ENCODE peak calls at places on chromosomes 13 and 19, in ten cellular contexts. S is NCI-H1092 treated with DMSO at 0.1 percent for 48 hours; M is stimulated activated naive CD8-positive, alpha-beta T cell treated with anti-CD3 and anti-CD28 coated beads, Interleukin-15, amount 100 ng/mL, for 72 hours; E is stimulated activated CD8-positive, alpha-beta memory T cell treated with anti-CD3 and anti-CD28 coated beads, Interleukin-7, amount 100 ng/mL, for 1 hour; D is naive thymus-derived CD4-positive, alpha-beta T cell; X is thyroid gland; Q is IMR-90; L is NCI-H2081; T is psoas muscle; O is lower lobe of right lung. K is an unnamed sample.

GRCh38 chr19:2309734-2310362 is 1.9 kb upstream of the LINGO3 start:
- DNase-seq in S (peak), M (no peak), E (no peak), D (no peak), X (peak), Q (peak), L (no peak), T (no peak), O (no peak), K (no peak)

GRCh38 chr19:7627166-7627565 is 2.2 kb downstream of the XAB2 start:
- DNase-seq in S (no peak), M (no peak), E (no peak), D (no peak), X (no peak), Q (no peak), L (no peak), T (no peak), O (no peak), K (no peak)

GRCh38 chr19:44260695-44261446 is 1.2 kb downstream of the ZNF233 start:
- DNase-seq in S (no peak), M (no peak), E (no peak), D (no peak), X (no peak), Q (no peak), L (no peak), T (no peak), O (no peak), K (no peak)

GRCh38 chr13:62280590-62280989 is 864.9 kb upstream of the PCDH20 start:
- DNase-seq in S (no peak), M (no peak), E (no peak), D (no peak), X (no peak), Q (no peak), L (no peak), T (no peak), O (no peak), K (no peak)

GRCh38 chr19:31064486-31064885 is 284.8 kb downstream of the TSHZ3 start:
- DNase-seq in S (no peak), M (no peak), E (no peak), D (no peak), X (peak), Q (no peak), L (no peak), T (no peak), O (no peak), K (no peak)

GRCh38 chr13:106499905-106500304 is 35.6 kb downstream of the EFNB2 start:
- DNase-seq in S (no peak), M (no peak), E (no peak), D (no peak), X (no peak), Q (peak), L (no peak), T (no peak), O (no peak), K (no peak)

GRCh38 chr13:50334944-50335343 is 319.7 kb downstream of the KCNRG start:
- DNase-seq in S (no peak), M (no peak), E (no peak), D (no peak), X (no peak), Q (peak), L (no peak), T (no peak), O (no peak), K (no peak)

GRCh38 chr13:30726192-30726591 is 9.2 kb upstream of the ALOX5AP start:
- DNase-seq in S (no peak), M (no peak), E (no peak), D (no peak), X (no peak), Q (no peak), L (no peak), T (no peak), O (no peak), K (no peak)

GRCh38 chr19:51439021-51439465 is 19.2 kb downstream of the SIGLEC8 start:
- DNase-seq in S (no peak), M (peak), E (no peak), D (peak), X (no peak), Q (no peak), L (no peak), T (no peak), O (no peak), K (no peak)

GRCh38 chr13:21674271-21675009 is 3.6 kb downstream of the FGF9 start:
- DNase-seq in S (peak), M (peak), E (no peak), D (peak), X (peak), Q (no peak), L (peak), T (peak), O (no peak), K (no peak)

GRCh38 chr19:48683349-48683748 is 10.5 kb upstream of the NTN5 start:
- DNase-seq in S (peak), M (no peak), E (no peak), D (no peak), X (peak), Q (peak), L (no peak), T (peak), O (peak), K (no peak)

GRCh38 chr19:42546831-42547500 is 18.7 kb upstream of the CEACAM1 start:
- DNase-seq in S (no peak), M (no peak), E (no peak), D (no peak), X (no peak), Q (no peak), L (no peak), T (no peak), O (no peak), K (no peak)

GRCh38 chr13:97004096-97004876 is 10.0 kb upstream of the OXGR1 start:
- DNase-seq in S (no peak), M (no peak), E (no peak), D (no peak), X (no peak), Q (peak), L (no peak), T (no peak), O (no peak), K (no peak)

GRCh38 chr19:57406516-57407123 is 4.3 kb upstream of the ZNF17 start:
- DNase-seq in S (peak), M (peak), E (peak), D (peak), X (peak), Q (peak), L (peak), T (peak), O (peak), K (no peak)

GRCh38 chr13:111210488-111210887 is 95.4 kb downstream of the ARHGEF7 start:
- DNase-seq in S (no peak), M (no peak), E (no peak), D (no peak), X (peak), Q (peak), L (no peak), T (no peak), O (peak), K (no peak)

GRCh38 chr19:16197188-16197621 is 506 bp upstream of the AP1M1 start:
- DNase-seq in S (no peak), M (no peak), E (no peak), D (no peak), X (no peak), Q (peak), L (no peak), T (no peak), O (no peak), K (no peak)

GRCh38 chr13:28475916-28476725 is 18.8 kb downstream of the FLT1 start:
- DNase-seq in S (no peak), M (no peak), E (no peak), D (no peak), X (no peak), Q (peak), L (no peak), T (no peak), O (no peak), K (no peak)

GRCh38 chr13:51823861-51824260 is 19.9 kb upstream of the DHRS12 start:
- DNase-seq in S (no peak), M (no peak), E (no peak), D (no peak), X (no peak), Q (no peak), L (no peak), T (no peak), O (no peak), K (no peak)

GRCh38 chr13:89862691-89863036 is 1484.8 kb upstream of the MIR17HG start:
- DNase-seq in S (no peak), M (no peak), E (no peak), D (no peak), X (no peak), Q (no peak), L (no peak), T (no peak), O (no peak), K (no peak)

GRCh38 chr13:30486230-30487074 is 20.7 kb upstream of the HMGB1 start:
- DNase-seq in S (no peak), M (no peak), E (no peak), D (no peak), X (peak), Q (no peak), L (no peak), T (no peak), O (no peak), K (no peak)

GRCh38 chr13:98523455-98524102 is 53.3 kb downstream of the STK24 start:
- DNase-seq in S (no peak), M (no peak), E (no peak), D (no peak), X (peak), Q (no peak), L (no peak), T (no peak), O (no peak), K (no peak)

GRCh38 chr13:79295906-79296564 is 110.0 kb downstream of the RBM26 start:
- DNase-seq in S (no peak), M (no peak), E (no peak), D (no peak), X (no peak), Q (peak), L (no peak), T (no peak), O (no peak), K (no peak)

GRCh38 chr13:83221813-83222241 is 660.4 kb downstream of the SLITRK1 start:
- DNase-seq in S (no peak), M (no peak), E (no peak), D (no peak), X (no peak), Q (peak), L (no peak), T (no peak), O (no peak), K (no peak)

GRCh38 chr19:3682741-3683404 is 17.4 kb downstream of the PIP5K1C start:
- DNase-seq in S (no peak), M (no peak), E (no peak), D (no peak), X (no peak), Q (peak), L (no peak), T (no peak), O (peak), K (no peak)

GRCh38 chr13:23740002-23740401 is 149.2 kb downstream of the MIPEP start:
- DNase-seq in S (peak), M (no peak), E (no peak), D (no peak), X (no peak), Q (no peak), L (no peak), T (no peak), O (no peak), K (no peak)

GRCh38 chr13:35599385-35599784 is 122.9 kb upstream of the MAB21L1 start:
- DNase-seq in S (no peak), M (no peak), E (no peak), D (no peak), X (no peak), Q (no peak), L (no peak), T (no peak), O (no peak), K (no peak)

GRCh38 chr19:42857544-42857867 is 22.0 kb downstream of the PSG1 start:
- DNase-seq in S (no peak), M (no peak), E (no peak), D (no peak), X (no peak), Q (no peak), L (no peak), T (no peak), O (no peak), K (no peak)

GRCh38 chr13:108200781-108201398 is 14.4 kb downstream of the LIG4 start:
- DNase-seq in S (no peak), M (no peak), E (no peak), D (no peak), X (no peak), Q (peak), L (no peak), T (no peak), O (no peak), K (no peak)

GRCh38 chr19:17076539-17076919 is 952 bp downstream of the MYO9B start:
- DNase-seq in S (no peak), M (no peak), E (no peak), D (peak), X (peak), Q (no peak), L (no peak), T (no peak), O (no peak), K (no peak)

GRCh38 chr13:113732176-113732960 is 26.7 kb upstream of the TMEM255B start:
- DNase-seq in S (no peak), M (no peak), E (no peak), D (no peak), X (no peak), Q (no peak), L (no peak), T (no peak), O (peak), K (no peak)

GRCh38 chr19:6044056-6044805 is 66.1 kb downstream of the RFX2 start:
- DNase-seq in S (no peak), M (no peak), E (no peak), D (no peak), X (no peak), Q (no peak), L (no peak), T (no peak), O (no peak), K (no peak)

GRCh38 chr13:27792393-27793218 is at the start of gene GSX1:
- DNase-seq in S (no peak), M (peak), E (no peak), D (peak), X (peak), Q (peak), L (no peak), T (peak), O (peak), K (no peak)

GRCh38 chr13:112928958-112929777 is 39.8 kb upstream of the MCF2L start:
- DNase-seq in S (peak), M (no peak), E (no peak), D (no peak), X (no peak), Q (peak), L (peak), T (no peak), O (no peak), K (peak)

GRCh38 chr13:84096221-84096620 is 213.9 kb upstream of the SLITRK1 start:
- DNase-seq in S (no peak), M (no peak), E (no peak), D (no peak), X (no peak), Q (peak), L (no peak), T (no peak), O (no peak), K (no peak)

GRCh38 chr19:57651654-57651996 is 17.1 kb upstream of the ZSCAN4 start:
- DNase-seq in S (no peak), M (no peak), E (no peak), D (no peak), X (no peak), Q (no peak), L (no peak), T (no peak), O (no peak), K (no peak)

GRCh38 chr13:109918179-109918651 is 131.8 kb upstream of the IRS2 start:
- DNase-seq in S (no peak), M (no peak), E (no peak), D (no peak), X (no peak), Q (peak), L (no peak), T (peak), O (no peak), K (no peak)

GRCh38 chr19:17236414-17236716 is 9.4 kb downstream of the NR2F6 start:
- DNase-seq in S (no peak), M (no peak), E (no peak), D (no peak), X (no peak), Q (no peak), L (no peak), T (no peak), O (no peak), K (no peak)

GRCh38 chr19:42480335-42481095 is 37.8 kb upstream of the CXCL17 start:
- DNase-seq in S (no peak), M (no peak), E (no peak), D (no peak), X (no peak), Q (peak), L (no peak), T (no peak), O (no peak), K (no peak)

GRCh38 chr19:42132030-42132628 is at the start of gene POU2F2:
- DNase-seq in S (no peak), M (peak), E (peak), D (peak), X (peak), Q (no peak), L (no peak), T (peak), O (peak), K (no peak)